ENCODE peak calls at places on chromosome 19, in four cellular contexts. G is activated CD4-positive, alpha-beta T cell treated with anti-CD3 and anti-CD28 coated beads, Interleukin-2, amount 50 U/mL, for 1 hour; S is A172; H is DMS 273 treated with DMSO at 0.1 percent for 48 hours. P is an unnamed sample.

GRCh38 chr19:677601-678380 is 1.6 kb downstream of the FSTL3 start:
- DNase-seq in S (peak; percentile 86), G (no peak), H (no peak), P (peak; percentile 31)

GRCh38 chr19:20371911-20372310 is 193.7 kb downstream of the ZNF737 start:
- DNase-seq in S (no peak), G (no peak), H (no peak), P (no peak)

GRCh38 chr19:55441319-55441691 is 1.8 kb downstream of the SHISA7 start:
- DNase-seq in S (no peak), G (no peak), H (no peak), P (no peak)

GRCh38 chr19:29449371-29449770 is 76.4 kb upstream of the VSTM2B start:
- DNase-seq in S (no peak), G (no peak), H (no peak), P (no peak)

GRCh38 chr19:10230155-10230903 is 802 bp downstream of the S1PR2 start:
- DNase-seq in H (no peak), G (peak; percentile 71), S (no peak), P (no peak)

GRCh38 chr19:43639507-43640423 is at the start of gene CADM4:
- DNase-seq in H (no peak), G (peak; percentile 49), S (no peak), P (peak; percentile 48)

GRCh38 chr19:50432221-50432626 is 468 bp upstream of the MYBPC2 start:
- DNase-seq in H (no peak), S (no peak), G (no peak), P (no peak)

GRCh38 chr19:51294211-51294976 is 17.1 kb upstream of the IGLON5 start:
- DNase-seq in S (peak; percentile 10), H (no peak), G (no peak), P (no peak)

GRCh38 chr19:16062789-16063188 is 13.5 kb upstream of the TPM4 start:
- DNase-seq in S (peak; percentile 65), H (peak; percentile 14), G (peak; percentile 72), P (peak; percentile 29)

GRCh38 chr19:2047449-2048103 is 3.5 kb downstream of the MKNK2 start:
- DNase-seq in G (no peak), H (no peak), S (peak; percentile 71), P (peak; percentile 75)

GRCh38 chr19:19261350-19262189 is 11.5 kb downstream of the TM6SF2 start:
- DNase-seq in S (no peak), G (no peak), H (no peak), P (no peak)

GRCh38 chr19:2027361-2027760 is 11.8 kb upstream of the BTBD2 start:
- DNase-seq in S (peak; percentile 52), H (no peak), G (no peak), P (no peak)

GRCh38 chr19:1619703-1620102 is 14.4 kb upstream of the UQCR11 start:
- DNase-seq in S (no peak), H (no peak), G (no peak), P (no peak)

GRCh38 chr19:7507884-7508283 is 8.0 kb upstream of the ZNF358 start:
- DNase-seq in S (peak; percentile 97), G (no peak), H (no peak), P (peak; percentile 87)

GRCh38 chr19:11698231-11698630 is 40.5 kb downstream of the ZNF823 start:
- DNase-seq in S (no peak), G (no peak), H (no peak), P (no peak)

P was measured in SW480.